ENCODE peak calls at places on chromosome 1, in ten cellular contexts. S is coronary artery, R is adrenal gland, Z is progenitor cell of endocrine pancreas, T is psoas muscle, D is cardiac fibroblast, E is GM12865, H is RWPE1, V is heart right ventricle, B is D721Med. L is an unnamed sample.

GRCh38 chr1:203287109-203287893 is 18.0 kb upstream of the BTG2 start:
- DNase-seq in S (no peak), R (peak), Z (no peak), T (peak), D (peak), E (peak), H (no peak), V (peak), B (no peak), L (no peak)

GRCh38 chr1:152912471-152912870 is 4.1 kb downstream of the IVL start:
- DNase-seq in S (no peak), R (no peak), Z (no peak), T (no peak), D (no peak), E (no peak), H (no peak), V (no peak), B (no peak), L (no peak)

GRCh38 chr1:12098786-12099185 is 35.7 kb downstream of the TNFRSF8 start:
- DNase-seq in S (no peak), R (no peak), Z (no peak), T (no peak), D (no peak), E (no peak), H (no peak), V (no peak), B (no peak), L (no peak)

GRCh38 chr1:207401578-207401977 is 52.5 kb upstream of the CR2 start:
- DNase-seq in S (no peak), R (no peak), Z (no peak), T (no peak), D (no peak), E (no peak), H (no peak), V (no peak), B (no peak), L (no peak)

GRCh38 chr1:240031009-240031408 is 60.7 kb upstream of the FMN2 start:
- DNase-seq in S (no peak), R (no peak), Z (no peak), T (no peak), D (peak), E (no peak), H (peak), V (no peak), B (no peak), L (peak)

GRCh38 chr1:51423098-51423821 is 92.9 kb upstream of the TTC39A start:
- DNase-seq in S (no peak), R (peak), Z (no peak), T (no peak), D (peak), E (no peak), H (no peak), V (no peak), B (no peak), L (no peak)

GRCh38 chr1:219331424-219331823 is 157.7 kb downstream of the LYPLAL1 start:
- DNase-seq in S (no peak), R (no peak), Z (no peak), T (no peak), D (no peak), E (no peak), H (no peak), V (no peak), B (no peak), L (no peak)

GRCh38 chr1:202501281-202501680 is 152.8 kb downstream of the PPP1R12B start:
- DNase-seq in S (no peak), R (no peak), Z (no peak), T (no peak), D (peak), E (peak), H (peak), V (no peak), B (no peak), L (peak)

GRCh38 chr1:10085076-10085475 is 52.3 kb downstream of the UBE4B start:
- DNase-seq in S (no peak), R (peak), Z (no peak), T (no peak), D (no peak), E (no peak), H (no peak), V (no peak), B (no peak), L (no peak)

GRCh38 chr1:55388960-55389359 is 173.8 kb upstream of the USP24 start:
- DNase-seq in S (no peak), R (no peak), Z (no peak), T (no peak), D (no peak), E (no peak), H (no peak), V (no peak), B (no peak), L (no peak)

GRCh38 chr1:227864882-227865281 is 49.4 kb downstream of the PRSS38 start:
- DNase-seq in S (no peak), R (no peak), Z (no peak), T (no peak), D (no peak), E (no peak), H (no peak), V (no peak), B (no peak), L (no peak)

GRCh38 chr1:172089768-172090510 is 248.6 kb downstream of the DNM3 start:
- DNase-seq in S (no peak), R (peak), Z (peak), T (no peak), D (peak), E (peak), H (peak), V (peak), B (no peak), L (peak)

GRCh38 chr1:221439734-221440436 is 302.0 kb downstream of the DUSP10 start:
- DNase-seq in S (no peak), R (no peak), Z (no peak), T (no peak), D (peak), E (peak), H (peak), V (no peak), B (no peak), L (peak)

GRCh38 chr1:244291171-244291866 is 160.4 kb downstream of the ADSS2 start:
- DNase-seq in S (no peak), R (no peak), Z (no peak), T (no peak), D (no peak), E (no peak), H (no peak), V (no peak), B (no peak), L (no peak)

GRCh38 chr1:180953291-180953747 is 40.6 kb downstream of the KIAA1614 start:
- DNase-seq in S (no peak), R (no peak), Z (no peak), T (peak), D (no peak), E (peak), H (peak), V (no peak), B (no peak), L (peak)

GRCh38 chr1:200895801-200896570 is 1.3 kb downstream of the INAVA start:
- DNase-seq in S (no peak), R (no peak), Z (no peak), T (no peak), D (no peak), E (no peak), H (no peak), V (no peak), B (no peak), L (peak)

GRCh38 chr1:77424236-77424635 is 142.4 kb downstream of the AK5 start:
- DNase-seq in S (no peak), R (no peak), Z (no peak), T (no peak), D (peak), E (no peak), H (no peak), V (no peak), B (no peak), L (no peak)
- TF ChIP-seq CTCF in S (no peak), R (no peak), Z (no peak), T (no peak), D (no peak), E (no peak), H (no peak), V (no peak), B (no peak), L (no peak)

DNA sequence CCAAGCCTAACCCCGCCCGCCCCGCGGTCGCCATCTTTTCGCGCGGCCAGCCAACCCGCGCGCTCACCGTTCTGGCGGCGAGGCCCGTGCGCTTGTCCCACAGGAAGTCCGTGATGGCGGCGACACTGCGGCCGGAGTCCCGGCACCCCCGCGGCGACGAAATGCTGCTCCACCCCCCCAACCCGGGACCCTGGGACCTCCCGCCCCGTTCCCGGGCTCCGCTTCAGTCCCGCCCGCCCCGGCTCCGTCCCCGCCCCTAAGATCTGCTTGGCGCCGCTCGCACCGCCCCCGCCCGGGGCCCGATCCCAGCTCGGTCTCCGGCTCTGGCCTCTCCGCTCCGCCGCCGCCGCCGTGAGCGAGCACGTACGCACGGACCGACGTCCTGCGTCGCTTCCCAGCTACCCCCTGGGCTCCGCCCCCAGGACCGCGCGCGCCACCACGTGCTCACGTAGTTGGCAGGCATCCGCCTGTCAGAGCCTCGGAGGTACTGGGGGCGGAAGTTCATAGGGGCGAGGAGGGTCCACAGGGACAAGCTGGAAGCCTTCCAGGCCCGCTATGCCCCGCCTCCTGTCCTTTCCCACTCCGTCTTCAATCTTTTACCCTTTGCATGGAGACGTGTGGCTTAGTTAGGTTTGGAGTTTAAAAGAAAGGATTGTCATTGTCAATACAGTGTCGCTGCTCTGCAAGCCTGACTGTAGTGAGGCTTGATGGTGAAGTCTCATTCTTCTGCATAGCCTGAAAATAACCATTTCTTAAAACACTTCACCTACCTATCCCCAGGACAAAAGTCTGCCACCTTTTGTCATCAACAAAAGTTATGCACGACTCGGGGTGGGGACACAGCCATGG is at the start of gene CLK2:
- DNase-seq in S (peak), R (peak), Z (peak), T (peak), D (peak), E (peak), H (peak), V (peak), B (peak), L (peak)
- TF ChIP-seq CTCF in S (no peak), R (no peak), Z (no peak), T (no peak), D (no peak), E (no peak), H (no peak), V (no peak), B (no peak), L (no peak)

GRCh38 chr1:6108476-6108875 is 62.8 kb downstream of the KCNAB2 start:
- DNase-seq in S (no peak), R (no peak), Z (no peak), T (no peak), D (no peak), E (no peak), H (no peak), V (no peak), B (no peak), L (no peak)

GRCh38 chr1:6107409-6108356 is 62.0 kb downstream of the KCNAB2 start:
- DNase-seq in S (no peak), R (no peak), Z (no peak), T (no peak), D (no peak), E (no peak), H (no peak), V (no peak), B (no peak), L (no peak)

GRCh38 chr1:6110326-6110725 is 64.6 kb downstream of the KCNAB2 start:
- DNase-seq in S (no peak), R (no peak), Z (no peak), T (no peak), D (no peak), E (no peak), H (no peak), V (peak), B (no peak), L (no peak)

GRCh38 chr1:6109688-6110087 is 64.0 kb downstream of the KCNAB2 start:
- DNase-seq in S (no peak), R (no peak), Z (no peak), T (peak), D (no peak), E (no peak), H (no peak), V (peak), B (no peak), L (no peak)

GRCh38 chr1:6108937-6109636 is 63.4 kb downstream of the KCNAB2 start:
- DNase-seq in S (no peak), R (no peak), Z (no peak), T (peak), D (peak), E (peak), H (peak), V (peak), B (no peak), L (peak)
- TF ChIP-seq CTCF in S (no peak), R (peak), Z (peak), T (no peak), D (peak), E (peak), H (peak), V (peak), B (peak), L (no peak)

GRCh38 chr1:229407206-229408026 is 26.5 kb downstream of the ACTA1 start:
- DNase-seq in S (no peak), R (no peak), Z (no peak), T (peak), D (no peak), E (no peak), H (no peak), V (no peak), B (no peak), L (no peak)
- TF ChIP-seq CTCF in S (no peak), R (no peak), Z (no peak), T (no peak), D (no peak), E (no peak), H (no peak), V (no peak), B (no peak), L (no peak)

GRCh38 chr1:101276818-101277217 is 40.0 kb downstream of the S1PR1 start:
- DNase-seq in S (no peak), R (no peak), Z (no peak), T (no peak), D (no peak), E (no peak), H (no peak), V (no peak), B (no peak), L (no peak)
- TF ChIP-seq CTCF in S (no peak), R (no peak), Z (no peak), T (no peak), D (no peak), E (no peak), H (no peak), V (no peak), B (no peak), L (no peak)

DNA sequence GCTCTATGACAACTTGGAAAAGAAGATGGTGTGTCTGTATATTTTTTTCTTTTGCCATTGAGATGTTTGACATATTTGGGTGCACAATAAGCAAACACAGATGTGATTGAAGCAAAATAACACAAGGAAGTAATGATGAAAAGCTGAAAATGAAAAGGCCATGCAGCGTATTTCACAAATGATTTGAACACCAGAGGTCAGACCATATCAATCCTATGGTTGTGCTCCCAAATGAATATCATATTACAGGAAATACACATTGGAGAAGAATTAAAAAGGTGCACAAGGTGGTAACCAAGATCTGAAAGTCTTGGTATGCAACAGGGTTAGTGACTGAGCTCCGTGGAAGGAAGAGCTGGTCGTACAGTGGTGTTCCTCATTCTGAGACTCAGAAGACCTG is 463.4 kb downstream of the LMO4 start:
- DNase-seq in S (no peak), R (no peak), Z (no peak), T (no peak), D (no peak), E (no peak), H (no peak), V (no peak), B (no peak), L (no peak)
- TF ChIP-seq CTCF in S (no peak), R (no peak), Z (no peak), T (no peak), D (no peak), E (no peak), H (no peak), V (no peak), B (peak), L (no peak)

GRCh38 chr1:105467549-105467948 is 1588.9 kb upstream of the PRMT6 start:
- DNase-seq in S (no peak), R (no peak), Z (no peak), T (no peak), D (no peak), E (no peak), H (no peak), V (no peak), B (no peak), L (no peak)

GRCh38 chr1:105459759-105460158 is 1596.7 kb upstream of the PRMT6 start:
- DNase-seq in S (no peak), R (no peak), Z (no peak), T (no peak), D (no peak), E (no peak), H (no peak), V (no peak), B (no peak), L (no peak)

DNA sequence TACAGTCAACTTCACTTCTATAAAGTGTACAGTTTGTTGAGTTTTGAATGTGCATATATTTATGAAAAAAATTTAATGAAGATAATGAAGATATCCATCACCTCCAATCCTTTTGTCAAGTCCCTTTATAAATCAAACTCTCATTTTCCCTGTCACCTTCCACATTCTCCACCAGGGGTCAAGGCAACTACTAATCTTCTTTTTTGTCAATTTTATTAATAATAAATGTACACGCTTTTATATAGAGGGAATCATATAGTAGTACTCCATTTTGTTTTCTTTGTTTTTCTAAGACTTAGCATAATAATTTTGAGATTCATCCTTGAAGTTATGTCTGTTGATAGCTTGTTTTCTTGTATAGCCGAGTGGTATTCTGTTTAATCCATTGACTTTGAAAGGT is 1594.2 kb upstream of the PRMT6 start:
- DNase-seq in S (no peak), R (no peak), Z (no peak), T (no peak), D (no peak), E (no peak), H (no peak), V (no peak), B (no peak), L (no peak)
- TF ChIP-seq CTCF in S (no peak), R (no peak), Z (peak), T (no peak), D (no peak), E (no peak), H (no peak), V (no peak), B (no peak), L (no peak)